ENCODE peak calls at places on chromosome 6, in eight cellular contexts. One of them, this sample, is unnamed.
A peak's percentile ranks its signal among the peaks of the same experiment; 100 is the strongest.

GRCh38 chr6:134381926-134382325 is 64.0 kb upstream of the SGK1 start:
- DNase-seq in brain microvascular endothelial cell: no peak
- DNase-seq in body of pancreas: no peak
- DNase-seq in stimulated activated CD8-positive, alpha-beta memory T cell treated with anti-CD3 and anti-CD28 coated beads, Interleukin-15, amount 100 ng/mL, for 24 hours: no peak
- DNase-seq in HEK293T: no peak
- DNase-seq in NAMALWA: no peak
- DNase-seq in CD8-positive, alpha-beta T cell: no peak
- DNase-seq in HS-5: no peak
- DNase-seq in this sample: no peak

GRCh38 chr6:167112421-167112820 is 10.5 kb upstream of the CCR6 start:
- DNase-seq in brain microvascular endothelial cell: no peak
- DNase-seq in body of pancreas: no peak
- DNase-seq in stimulated activated CD8-positive, alpha-beta memory T cell treated with anti-CD3 and anti-CD28 coated beads, Interleukin-15, amount 100 ng/mL, for 24 hours: no peak
- DNase-seq in HEK293T: no peak
- DNase-seq in NAMALWA: no peak
- DNase-seq in CD8-positive, alpha-beta T cell: no peak
- DNase-seq in HS-5: no peak
- DNase-seq in this sample: no peak

GRCh38 chr6:24251339-24251738 is 106.5 kb downstream of the DCDC2 start:
- DNase-seq in brain microvascular endothelial cell: no peak
- DNase-seq in body of pancreas: no peak
- DNase-seq in stimulated activated CD8-positive, alpha-beta memory T cell treated with anti-CD3 and anti-CD28 coated beads, Interleukin-15, amount 100 ng/mL, for 24 hours: no peak
- DNase-seq in HEK293T: no peak
- DNase-seq in NAMALWA: no peak
- DNase-seq in CD8-positive, alpha-beta T cell: no peak
- DNase-seq in HS-5: no peak
- DNase-seq in this sample: no peak

GRCh38 chr6:44538841-44539240 is 151.3 kb downstream of the CDC5L start:
- DNase-seq in brain microvascular endothelial cell: no peak
- DNase-seq in body of pancreas: no peak
- DNase-seq in stimulated activated CD8-positive, alpha-beta memory T cell treated with anti-CD3 and anti-CD28 coated beads, Interleukin-15, amount 100 ng/mL, for 24 hours: no peak
- DNase-seq in HEK293T: no peak
- DNase-seq in NAMALWA: no peak
- DNase-seq in CD8-positive, alpha-beta T cell: no peak
- DNase-seq in HS-5: no peak
- DNase-seq in this sample: no peak

GRCh38 chr6:131825946-131826345 is 18.1 kb downstream of the ENPP1 start:
- DNase-seq in brain microvascular endothelial cell: peak; percentile 20
- DNase-seq in body of pancreas: no peak
- DNase-seq in stimulated activated CD8-positive, alpha-beta memory T cell treated with anti-CD3 and anti-CD28 coated beads, Interleukin-15, amount 100 ng/mL, for 24 hours: no peak
- DNase-seq in HEK293T: no peak
- DNase-seq in NAMALWA: no peak
- DNase-seq in CD8-positive, alpha-beta T cell: no peak
- DNase-seq in HS-5: no peak
- DNase-seq in this sample: peak; percentile 63

GRCh38 chr6:11789754-11790153 is 11.2 kb upstream of the ADTRP start:
- DNase-seq in brain microvascular endothelial cell: no peak
- DNase-seq in body of pancreas: no peak
- DNase-seq in stimulated activated CD8-positive, alpha-beta memory T cell treated with anti-CD3 and anti-CD28 coated beads, Interleukin-15, amount 100 ng/mL, for 24 hours: no peak
- DNase-seq in HEK293T: no peak
- DNase-seq in NAMALWA: no peak
- DNase-seq in CD8-positive, alpha-beta T cell: no peak
- DNase-seq in HS-5: no peak
- DNase-seq in this sample: no peak

GRCh38 chr6:622462-622861 is 34.4 kb downstream of the HUS1B start:
- DNase-seq in brain microvascular endothelial cell: no peak
- DNase-seq in body of pancreas: no peak
- DNase-seq in stimulated activated CD8-positive, alpha-beta memory T cell treated with anti-CD3 and anti-CD28 coated beads, Interleukin-15, amount 100 ng/mL, for 24 hours: no peak
- DNase-seq in HEK293T: no peak
- DNase-seq in NAMALWA: no peak
- DNase-seq in CD8-positive, alpha-beta T cell: no peak
- DNase-seq in HS-5: no peak
- DNase-seq in this sample: no peak

GRCh38 chr6:139253656-139254055 is 38.1 kb downstream of the TXLNB start:
- DNase-seq in brain microvascular endothelial cell: no peak
- DNase-seq in body of pancreas: no peak
- DNase-seq in stimulated activated CD8-positive, alpha-beta memory T cell treated with anti-CD3 and anti-CD28 coated beads, Interleukin-15, amount 100 ng/mL, for 24 hours: no peak
- DNase-seq in HEK293T: no peak
- DNase-seq in NAMALWA: no peak
- DNase-seq in CD8-positive, alpha-beta T cell: no peak
- DNase-seq in HS-5: no peak
- DNase-seq in this sample: no peak

GRCh38 chr6:43682724-43683429 is 4.7 kb downstream of the MRPS18A start:
- DNase-seq in brain microvascular endothelial cell: no peak
- DNase-seq in body of pancreas: no peak
- DNase-seq in stimulated activated CD8-positive, alpha-beta memory T cell treated with anti-CD3 and anti-CD28 coated beads, Interleukin-15, amount 100 ng/mL, for 24 hours: no peak
- DNase-seq in HEK293T: no peak
- DNase-seq in NAMALWA: no peak
- DNase-seq in CD8-positive, alpha-beta T cell: no peak
- DNase-seq in HS-5: no peak
- DNase-seq in this sample: peak; percentile 82

GRCh38 chr6:137465378-137466009 is 28.7 kb downstream of the OLIG3 start:
- DNase-seq in brain microvascular endothelial cell: no peak
- DNase-seq in body of pancreas: no peak
- DNase-seq in stimulated activated CD8-positive, alpha-beta memory T cell treated with anti-CD3 and anti-CD28 coated beads, Interleukin-15, amount 100 ng/mL, for 24 hours: no peak
- DNase-seq in HEK293T: no peak
- DNase-seq in NAMALWA: no peak
- DNase-seq in CD8-positive, alpha-beta T cell: no peak
- DNase-seq in HS-5: no peak
- DNase-seq in this sample: no peak

GRCh38 chr6:4342407-4343137 is 207.2 kb upstream of the ECI2 start:
- DNase-seq in brain microvascular endothelial cell: no peak
- DNase-seq in body of pancreas: no peak
- DNase-seq in stimulated activated CD8-positive, alpha-beta memory T cell treated with anti-CD3 and anti-CD28 coated beads, Interleukin-15, amount 100 ng/mL, for 24 hours: no peak
- DNase-seq in HEK293T: no peak
- DNase-seq in NAMALWA: no peak
- DNase-seq in CD8-positive, alpha-beta T cell: no peak
- DNase-seq in HS-5: no peak
- DNase-seq in this sample: no peak

GRCh38 chr6:55642366-55642765 is 63.4 kb upstream of the HMGCLL1 start:
- DNase-seq in brain microvascular endothelial cell: no peak
- DNase-seq in body of pancreas: no peak
- DNase-seq in stimulated activated CD8-positive, alpha-beta memory T cell treated with anti-CD3 and anti-CD28 coated beads, Interleukin-15, amount 100 ng/mL, for 24 hours: no peak
- DNase-seq in HEK293T: no peak
- DNase-seq in NAMALWA: no peak
- DNase-seq in CD8-positive, alpha-beta T cell: no peak
- DNase-seq in HS-5: no peak
- DNase-seq in this sample: no peak

GRCh38 chr6:731924-732323 is 39.0 kb upstream of the EXOC2 start:
- DNase-seq in brain microvascular endothelial cell: no peak
- DNase-seq in body of pancreas: no peak
- DNase-seq in stimulated activated CD8-positive, alpha-beta memory T cell treated with anti-CD3 and anti-CD28 coated beads, Interleukin-15, amount 100 ng/mL, for 24 hours: no peak
- DNase-seq in HEK293T: no peak
- DNase-seq in NAMALWA: no peak
- DNase-seq in CD8-positive, alpha-beta T cell: no peak
- DNase-seq in HS-5: no peak
- DNase-seq in this sample: no peak

GRCh38 chr6:6736753-6737654 is 148.5 kb downstream of the LY86 start:
- DNase-seq in brain microvascular endothelial cell: no peak
- DNase-seq in body of pancreas: no peak
- DNase-seq in stimulated activated CD8-positive, alpha-beta memory T cell treated with anti-CD3 and anti-CD28 coated beads, Interleukin-15, amount 100 ng/mL, for 24 hours: no peak
- DNase-seq in HEK293T: peak; percentile 65
- DNase-seq in NAMALWA: peak; percentile 33
- DNase-seq in CD8-positive, alpha-beta T cell: no peak
- DNase-seq in HS-5: no peak
- DNase-seq in this sample: no peak

GRCh38 chr6:137230547-137230946 is 11.4 kb upstream of the IFNGR1 start:
- DNase-seq in brain microvascular endothelial cell: no peak
- DNase-seq in body of pancreas: no peak
- DNase-seq in stimulated activated CD8-positive, alpha-beta memory T cell treated with anti-CD3 and anti-CD28 coated beads, Interleukin-15, amount 100 ng/mL, for 24 hours: no peak
- DNase-seq in HEK293T: no peak
- DNase-seq in NAMALWA: no peak
- DNase-seq in CD8-positive, alpha-beta T cell: no peak
- DNase-seq in HS-5: no peak
- DNase-seq in this sample: no peak

This sample was measured in LNCaP clone FGC.